ENCODE peak calls at places on chromosomes 1 and 21, in eight cellular contexts. N, D, J, H, V, Q, R and I are unnamed samples.

GRCh38 chr1:101075926-101076325 is 50.3 kb upstream of the DPH5 start:
- DNase-seq in N (no peak), D (no peak), J (no peak), H (no peak), V (no peak), Q (no peak), R (no peak), I (no peak)

GRCh38 chr1:34164510-34165381 is at the start of gene CSMD2:
- DNase-seq in N (peak; percentile 81), D (no peak), J (peak; percentile 53), H (peak; percentile 53), V (no peak), Q (no peak), R (no peak), I (no peak)

GRCh38 chr1:152397474-152397873 is 16.6 kb downstream of the CRNN start:
- DNase-seq in N (no peak), D (no peak), J (no peak), H (no peak), V (no peak), Q (no peak), R (no peak), I (no peak)

GRCh38 chr1:43545686-43546387 is 15.2 kb downstream of the PTPRF start:
- DNase-seq in N (peak; percentile 95), D (peak; percentile 47), J (peak; percentile 60), H (peak; percentile 24), V (no peak), Q (no peak), R (no peak), I (peak; percentile 91)

GRCh38 chr1:157025856-157026255 is 19.7 kb downstream of the ARHGEF11 start:
- DNase-seq in N (no peak), D (no peak), J (peak; percentile 66), H (no peak), V (no peak), Q (no peak), R (no peak), I (no peak)

GRCh38 chr21:34944015-34944755 is 104.9 kb downstream of the RUNX1 start:
- DNase-seq in N (no peak), D (no peak), J (no peak), H (no peak), V (no peak), Q (no peak), R (no peak), I (no peak)

GRCh38 chr1:184366992-184367391 is 19.8 kb upstream of the C1orf21 start:
- DNase-seq in N (no peak), D (no peak), J (peak; percentile 41), H (no peak), V (no peak), Q (no peak), R (no peak), I (no peak)

GRCh38 chr21:25330266-25330665 is 277.0 kb downstream of the MRPL39 start:
- DNase-seq in N (no peak), D (no peak), J (peak; percentile 61), H (no peak), V (no peak), Q (no peak), R (no peak), I (no peak)